ENCODE peak calls at places on chromosomes 16 and 17, in four cellular contexts. O is activated naive CD8-positive, alpha-beta T cell treated with anti-CD3 and anti-CD28 coated beads for 36 hours; L is posterior cingulate gyrus; N is left lung. V is an unnamed sample.
A peak's percentile ranks its signal among the peaks of the same experiment; 100 is the strongest.

GRCh38 chr16:64589836-64590235 is 532.0 kb downstream of the CDH11 start:
- DNase-seq in O (no peak), L (no peak), N (no peak), V (no peak)

GRCh38 chr16:50396770-50397525 is 28.2 kb upstream of the BRD7 start:
- DNase-seq in O (no peak), L (no peak), N (no peak), V (no peak)

GRCh38 chr17:22511431-22511830 is 819.1 kb downstream of the KCNJ18 start:
- DNase-seq in O (no peak), L (no peak), N (no peak), V (no peak)

GRCh38 chr16:29730649-29731048 is 15.1 kb downstream of the C16orf54 start:
- DNase-seq in O (no peak), L (no peak), N (no peak), V (no peak)

GRCh38 chr16:81657224-81657623 is 121.9 kb upstream of the PLCG2 start:
- DNase-seq in O (no peak), L (no peak), N (no peak), V (no peak)

GRCh38 chr16:57540906-57541753 is 1.3 kb upstream of the ADGRG5 start:
- DNase-seq in O (no peak), L (no peak), N (no peak), V (no peak)

GRCh38 chr17:4492762-4493561 is 5.7 kb upstream of the SPNS2 start:
- DNase-seq in O (no peak), L (peak; percentile 36), N (no peak), V (no peak)

GRCh38 chr17:69235338-69236058 is 6.9 kb upstream of the ABCA10 start:
- DNase-seq in O (peak; percentile 57), L (peak; percentile 87), N (no peak), V (peak; percentile 69)

GRCh38 chr16:11136600-11136999 is 119.4 kb downstream of the SOCS1 start:
- DNase-seq in O (no peak), L (no peak), N (no peak), V (no peak)

GRCh38 chr17:82662711-82663261 is 14.5 kb upstream of the WDR45B start:
- DNase-seq in O (no peak), L (no peak), N (peak; percentile 53), V (peak; percentile 58)

GRCh38 chr17:82317394-82318168 is at the start of gene CD7:
- DNase-seq in O (peak; percentile 79), L (no peak), N (no peak), V (peak; percentile 84)

GRCh38 chr17:81991684-81992513 is 14.5 kb downstream of the ASPSCR1 start:
- DNase-seq in O (no peak), L (peak; percentile 51), N (peak; percentile 95), V (no peak)

GRCh38 chr17:64679710-64680216 is 17.7 kb upstream of the SMURF2 start:
- DNase-seq in O (no peak), L (no peak), N (no peak), V (no peak)

GRCh38 chr17:76246080-76247066 is 6.1 kb upstream of the RNF157 start:
- DNase-seq in O (peak; percentile 77), L (no peak), N (no peak), V (peak; percentile 77)

GRCh38 chr16:88633684-88634140 is 4.7 kb upstream of the IL17C start:
- DNase-seq in O (peak; percentile 72), L (no peak), N (no peak), V (peak; percentile 83)

GRCh38 chr16:88303890-88304819 is 78.6 kb upstream of the ZNF469 start:
- DNase-seq in O (no peak), L (no peak), N (peak; percentile 73), V (no peak)

GRCh38 chr17:68197997-68198930 is 49.6 kb upstream of the AMZ2 start:
- DNase-seq in O (no peak), L (no peak), N (no peak), V (peak; percentile 74)

GRCh38 chr16:81655474-81656162 is 123.5 kb upstream of the PLCG2 start:
- DNase-seq in O (no peak), L (no peak), N (no peak), V (no peak)

GRCh38 chr17:72136692-72137550 is 16.1 kb downstream of the SOX9 start:
- DNase-seq in O (no peak), L (no peak), N (no peak), V (no peak)

GRCh38 chr17:57938061-57938502 is 17.1 kb downstream of the CUEDC1 start:
- DNase-seq in O (no peak), L (no peak), N (no peak), V (no peak)

GRCh38 chr16:85520853-85521736 is 92.0 kb upstream of the GSE1 start:
- DNase-seq in O (no peak), L (no peak), N (peak; percentile 89), V (no peak)

GRCh38 chr16:57627184-57627871 is 1.1 kb upstream of the ADGRG1 start:
- DNase-seq in O (no peak), L (no peak), N (peak; percentile 61), V (no peak)

GRCh38 chr16:1180772-1181714 is 28.1 kb downstream of the CACNA1H start:
- DNase-seq in O (no peak), L (no peak), N (no peak), V (no peak)

GRCh38 chr17:56653877-56654276 is 60.4 kb downstream of the NOG start:
- DNase-seq in O (peak; percentile 69), L (no peak), N (no peak), V (peak; percentile 75)

GRCh38 chr16:24075929-24076716 is 180.0 kb upstream of the CACNG3 start:
- DNase-seq in O (no peak), L (no peak), N (no peak), V (no peak)

GRCh38 chr17:77343031-77343866 is 202.5 kb downstream of the SEC14L1 start:
- DNase-seq in O (no peak), L (no peak), N (no peak), V (peak; percentile 48)

V was measured in activated effector memory CD4-positive, alpha-beta T cell treated with anti-CD3 and anti-CD28 coated beads, Interleukin-2, amount 50 U/mL, for 16 hours.